ENCODE peak calls at places on chromosomes 11 and 22, in four cellular contexts. G, J, N and W are unnamed samples.
A peak's percentile ranks its signal among the peaks of the same experiment; 100 is the strongest.

GRCh38 chr22:49828599-49828965 is 909 bp upstream of the BRD1 start:
- DNase-seq in G (no peak), J (no peak), N (peak; percentile 51), W (no peak)

GRCh38 chr11:33694346-33695050 is 6.1 kb downstream of the C11orf91 start:
- DNase-seq in G (no peak), J (no peak), N (no peak), W (no peak)

GRCh38 chr11:115503083-115503885 is 931 bp downstream of the CADM1 start:
- DNase-seq in G (peak; percentile 51), J (peak; percentile 34), N (peak; percentile 83), W (no peak)

GRCh38 chr22:25497269-25497668 is 67.2 kb upstream of the GRK3 start:
- DNase-seq in G (peak; percentile 21), J (no peak), N (no peak), W (no peak)

GRCh38 chr22:23013612-23014011 is 56.7 kb upstream of the GNAZ start:
- DNase-seq in G (no peak), J (no peak), N (no peak), W (no peak)

GRCh38 chr11:72924568-72925190 is 110.5 kb downstream of the ATG16L2 start:
- DNase-seq in G (peak; percentile 12), J (peak; percentile 65), N (no peak), W (no peak)

GRCh38 chr11:75263944-75264349 is 23.4 kb downstream of the TPBGL start:
- DNase-seq in G (no peak), J (peak; percentile 38), N (peak; percentile 56), W (peak; percentile 65)

GRCh38 chr11:17352925-17353227 is 1.3 kb downstream of the NCR3LG1 start:
- DNase-seq in G (peak; percentile 46), J (peak; percentile 43), N (no peak), W (peak; percentile 19)

GRCh38 chr11:64340671-64341335 is 799 bp downstream of the CCDC88B start:
- DNase-seq in G (no peak), J (no peak), N (peak; percentile 70), W (peak; percentile 55)

GRCh38 chr11:76770642-76771445 is 12.3 kb upstream of the TSKU start:
- DNase-seq in G (peak; percentile 99), J (peak; percentile 92), N (peak; percentile 85), W (no peak)

GRCh38 chr11:45652781-45653180 is 12.6 kb downstream of the CHST1 start:
- DNase-seq in G (no peak), J (peak; percentile 9), N (no peak), W (no peak)

GRCh38 chr11:78664606-78665005 is 89.9 kb upstream of the NARS2 start:
- DNase-seq in G (no peak), J (peak; percentile 76), N (no peak), W (no peak)

GRCh38 chr11:441043-441417 is 781 bp downstream of the ANO9 start:
- DNase-seq in G (no peak), J (no peak), N (peak; percentile 42), W (no peak)

GRCh38 chr11:73931039-73931645 is 19.7 kb upstream of the DNAJB13 start:
- DNase-seq in G (peak; percentile 58), J (peak; percentile 85), N (no peak), W (no peak)

GRCh38 chr22:17158568-17159503 is at the start of gene HDHD5:
- DNase-seq in G (peak; percentile 71), J (peak; percentile 75), N (peak; percentile 96), W (peak; percentile 85)

GRCh38 chr22:44311855-44312170 is 938 bp downstream of the SHISAL1 start:
- DNase-seq in G (no peak), J (no peak), N (no peak), W (no peak)

GRCh38 chr22:46018859-46019258 is 41.9 kb upstream of the WNT7B start:
- DNase-seq in G (no peak), J (peak; percentile 72), N (no peak), W (no peak)

GRCh38 chr22:19291218-19291579 is 320 bp downstream of the CLTCL1 start:
- DNase-seq in G (no peak), J (no peak), N (peak; percentile 75), W (no peak)

GRCh38 chr11:17606206-17607082 is 59.4 kb downstream of the OTOG start:
- DNase-seq in G (no peak), J (no peak), N (peak; percentile 39), W (no peak)

GRCh38 chr22:19120829-19121630 is 1.2 kb downstream of the DGCR2 start:
- DNase-seq in G (peak; percentile 22), J (peak; percentile 76), N (no peak), W (no peak)

GRCh38 chr22:32080904-32081303 is 37.8 kb downstream of the SLC5A1 start:
- DNase-seq in G (peak; percentile 35), J (peak; percentile 60), N (no peak), W (no peak)

GRCh38 chr11:2126520-2127085 is 12.6 kb downstream of the IGF2 start:
- DNase-seq in G (no peak), J (no peak), N (peak; percentile 6), W (no peak)

GRCh38 chr22:49286236-49286760 is 541.4 kb downstream of the BRD1 start:
- DNase-seq in G (no peak), J (no peak), N (no peak), W (no peak)